ENCODE peak calls at places on chromosomes 12 and 14, in eight cellular contexts. One of them, this sample, is unnamed.

GRCh38 chr14:94040247-94040646 is 14.1 kb downstream of the OTUB2 start:
- DNase-seq in glomerular endothelial cell: no peak
- DNase-seq in mucosa of gallbladder: no peak
- DNase-seq in caudate nucleus: no peak
- DNase-seq in NCI-H2029: no peak
- DNase-seq in T-helper 9 cell: no peak
- DNase-seq in HS-5: no peak
- DNase-seq in stomach: no peak
- DNase-seq in this sample: no peak

GRCh38 chr14:102930753-102931579 is 8.5 kb downstream of the AMN start:
- DNase-seq in glomerular endothelial cell: no peak
- DNase-seq in mucosa of gallbladder: peak
- DNase-seq in caudate nucleus: no peak
- DNase-seq in NCI-H2029: no peak
- DNase-seq in T-helper 9 cell: no peak
- DNase-seq in HS-5: no peak
- DNase-seq in stomach: peak
- DNase-seq in this sample: no peak

GRCh38 chr12:122643207-122643805 is 59.9 kb downstream of the HCAR2 start:
- DNase-seq in glomerular endothelial cell: no peak
- DNase-seq in mucosa of gallbladder: no peak
- DNase-seq in caudate nucleus: no peak
- DNase-seq in NCI-H2029: no peak
- DNase-seq in T-helper 9 cell: no peak
- DNase-seq in HS-5: no peak
- DNase-seq in stomach: no peak
- DNase-seq in this sample: no peak

GRCh38 chr14:34338056-34338455 is 124.0 kb downstream of the SPTSSA start:
- DNase-seq in glomerular endothelial cell: no peak
- DNase-seq in mucosa of gallbladder: no peak
- DNase-seq in caudate nucleus: no peak
- DNase-seq in NCI-H2029: no peak
- DNase-seq in T-helper 9 cell: no peak
- DNase-seq in HS-5: no peak
- DNase-seq in stomach: no peak
- DNase-seq in this sample: no peak

GRCh38 chr12:120012067-120012621 is 23.1 kb downstream of the BICDL1 start:
- DNase-seq in glomerular endothelial cell: no peak
- DNase-seq in mucosa of gallbladder: no peak
- DNase-seq in caudate nucleus: peak
- DNase-seq in NCI-H2029: no peak
- DNase-seq in T-helper 9 cell: peak
- DNase-seq in HS-5: peak
- DNase-seq in stomach: no peak
- DNase-seq in this sample: peak

GRCh38 chr12:65823481-65824313 is 586 bp upstream of the HMGA2 start:
- DNase-seq in glomerular endothelial cell: no peak
- DNase-seq in mucosa of gallbladder: no peak
- DNase-seq in caudate nucleus: no peak
- DNase-seq in NCI-H2029: peak
- DNase-seq in T-helper 9 cell: no peak
- DNase-seq in HS-5: no peak
- DNase-seq in stomach: peak
- DNase-seq in this sample: no peak

GRCh38 chr12:42568952-42569916 is 20.3 kb downstream of the PRICKLE1 start:
- DNase-seq in glomerular endothelial cell: no peak
- DNase-seq in mucosa of gallbladder: peak
- DNase-seq in caudate nucleus: no peak
- DNase-seq in NCI-H2029: no peak
- DNase-seq in T-helper 9 cell: no peak
- DNase-seq in HS-5: peak
- DNase-seq in stomach: no peak
- DNase-seq in this sample: peak

GRCh38 chr12:46693518-46693917 is 132.3 kb downstream of the SLC38A4 start:
- DNase-seq in glomerular endothelial cell: no peak
- DNase-seq in mucosa of gallbladder: no peak
- DNase-seq in caudate nucleus: no peak
- DNase-seq in NCI-H2029: no peak
- DNase-seq in T-helper 9 cell: no peak
- DNase-seq in HS-5: no peak
- DNase-seq in stomach: no peak
- DNase-seq in this sample: no peak

GRCh38 chr14:62123959-62124358 is 361.7 kb downstream of the SNAPC1 start:
- DNase-seq in glomerular endothelial cell: no peak
- DNase-seq in mucosa of gallbladder: no peak
- DNase-seq in caudate nucleus: no peak
- DNase-seq in NCI-H2029: no peak
- DNase-seq in T-helper 9 cell: no peak
- DNase-seq in HS-5: no peak
- DNase-seq in stomach: no peak
- DNase-seq in this sample: no peak

GRCh38 chr12:109879332-109880048 is 851 bp downstream of the GLTP start:
- DNase-seq in glomerular endothelial cell: no peak
- DNase-seq in mucosa of gallbladder: no peak
- DNase-seq in caudate nucleus: no peak
- DNase-seq in NCI-H2029: no peak
- DNase-seq in T-helper 9 cell: no peak
- DNase-seq in HS-5: no peak
- DNase-seq in stomach: no peak
- DNase-seq in this sample: no peak

GRCh38 chr12:44510510-44510909 is 365.6 kb downstream of the NELL2 start:
- DNase-seq in glomerular endothelial cell: no peak
- DNase-seq in mucosa of gallbladder: no peak
- DNase-seq in caudate nucleus: no peak
- DNase-seq in NCI-H2029: no peak
- DNase-seq in T-helper 9 cell: no peak
- DNase-seq in HS-5: no peak
- DNase-seq in stomach: no peak
- DNase-seq in this sample: no peak

GRCh38 chr12:116266220-116266619 is 11.3 kb downstream of the MED13L start:
- DNase-seq in glomerular endothelial cell: no peak
- DNase-seq in mucosa of gallbladder: no peak
- DNase-seq in caudate nucleus: no peak
- DNase-seq in NCI-H2029: no peak
- DNase-seq in T-helper 9 cell: no peak
- DNase-seq in HS-5: no peak
- DNase-seq in stomach: no peak
- DNase-seq in this sample: peak